ENCODE peak calls at places on chromosome 21, in four cellular contexts. T is breast epithelium, G is RWPE1, K is HL-60. M is an unnamed sample.

GRCh38 chr21:31915566-31915965 is 42.7 kb downstream of the HUNK start:
- DNase-seq in T (no peak), G (no peak), K (no peak), M (no peak)

GRCh38 chr21:43005635-43006034 is 31.3 kb downstream of the PKNOX1 start:
- DNase-seq in T (no peak), G (no peak), K (no peak), M (no peak)

GRCh38 chr21:25961042-25961441 is 209.5 kb downstream of the APP start:
- DNase-seq in T (no peak), G (no peak), K (no peak), M (no peak)

GRCh38 chr21:25639167-25639921 is at the start of gene JAM2:
- DNase-seq in T (peak; percentile 23), G (no peak), K (no peak), M (no peak)

GRCh38 chr21:37849703-37850102 is 66.6 kb downstream of the KCNJ6 start:
- DNase-seq in T (no peak), G (peak; percentile 47), K (no peak), M (no peak)

GRCh38 chr21:43808832-43809251 is 19.5 kb downstream of the RRP1 start:
- DNase-seq in T (no peak), G (no peak), K (peak; percentile 44), M (no peak)

GRCh38 chr21:42426424-42426823 is 22.7 kb downstream of the UBASH3A start:
- DNase-seq in T (no peak), G (no peak), K (no peak), M (no peak)

GRCh38 chr21:14480601-14481000 is 65.5 kb downstream of the SAMSN1 start:
- DNase-seq in T (no peak), G (no peak), K (no peak), M (no peak)

GRCh38 chr21:43332872-43333300 is 94.0 kb downstream of the SIK1 start:
- DNase-seq in T (no peak), G (no peak), K (no peak), M (no peak)

GRCh38 chr21:39088831-39089380 is 94.3 kb downstream of the PSMG1 start:
- DNase-seq in T (no peak), G (peak; percentile 52), K (no peak), M (no peak)
- TF ChIP-seq CTCF in T (no peak), G (no peak), K (no peak), M (no peak)

GRCh38 chr21:18253252-18253651 is 8.6 kb downstream of the CHODL start:
- DNase-seq in T (no peak), G (no peak), K (no peak), M (no peak)

GRCh38 chr21:18251065-18251464 is 6.4 kb downstream of the CHODL start:
- DNase-seq in T (no peak), G (no peak), K (no peak), M (no peak)

GRCh38 chr21:18248171-18248570 is 3.5 kb downstream of the CHODL start:
- DNase-seq in T (no peak), G (no peak), K (no peak), M (no peak)

GRCh38 chr21:18252686-18253085 is 8.1 kb downstream of the CHODL start:
- DNase-seq in T (no peak), G (no peak), K (no peak), M (no peak)

GRCh38 chr21:18249542-18250152 is 5.0 kb downstream of the CHODL start:
- DNase-seq in T (no peak), G (no peak), K (no peak), M (no peak)
- TF ChIP-seq CTCF in T (no peak), G (no peak), K (no peak), M (no peak)

GRCh38 chr21:41282412-41282811 is 34.2 kb upstream of the FAM3B start:
- DNase-seq in T (no peak), G (no peak), K (no peak), M (no peak)

GRCh38 chr21:41280115-41280919 is 36.3 kb upstream of the FAM3B start:
- DNase-seq in T (no peak), G (no peak), K (no peak), M (no peak)

DNA sequence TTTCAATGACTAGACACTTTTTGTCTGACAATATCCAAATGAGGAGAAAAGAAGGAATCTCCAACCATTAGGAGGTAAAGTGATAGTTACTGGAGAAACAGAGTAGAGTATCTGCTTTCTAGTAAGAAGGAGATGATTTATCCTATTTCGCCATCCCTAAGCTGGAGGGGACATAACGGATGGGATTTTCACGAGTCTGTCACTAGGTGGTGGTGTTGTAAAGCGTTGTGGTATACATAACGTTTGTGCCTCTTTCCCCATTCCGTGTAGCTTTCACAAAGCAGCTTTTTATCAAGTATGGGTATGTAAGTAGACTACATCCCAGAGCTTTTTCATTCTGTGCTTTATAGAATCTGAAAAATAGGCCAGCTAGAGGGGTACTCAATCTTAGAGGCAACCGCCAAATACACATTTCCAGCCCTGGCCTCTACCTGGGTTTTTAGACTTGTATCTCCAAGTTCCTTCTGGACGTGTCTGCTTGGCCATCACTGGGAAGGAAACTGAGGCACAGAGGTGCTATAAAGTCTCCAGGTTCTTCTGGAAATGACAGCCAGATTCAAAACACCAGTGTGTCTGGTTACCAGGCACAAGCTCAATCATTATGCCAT is 33.3 kb upstream of the FAM3B start:
- DNase-seq in T (peak; percentile 56), G (peak; percentile 80), K (peak; percentile 71), M (peak; percentile 56)
- TF ChIP-seq CTCF in T (peak; percentile 73), G (peak; percentile 79), K (peak; percentile 77), M (peak; percentile 42)

GRCh38 chr21:34180826-34181359 is 107.5 kb downstream of the MRPS6 start:
- DNase-seq in T (no peak), G (no peak), K (no peak), M (no peak)
- TF ChIP-seq CTCF in T (no peak), G (no peak), K (no peak), M (no peak)

GRCh38 chr21:18369115-18369514 is 34.5 kb downstream of the TMPRSS15 start:
- DNase-seq in T (no peak), G (no peak), K (no peak), M (no peak)
- TF ChIP-seq CTCF in T (no peak), G (no peak), K (peak; percentile 8), M (no peak)

DNA sequence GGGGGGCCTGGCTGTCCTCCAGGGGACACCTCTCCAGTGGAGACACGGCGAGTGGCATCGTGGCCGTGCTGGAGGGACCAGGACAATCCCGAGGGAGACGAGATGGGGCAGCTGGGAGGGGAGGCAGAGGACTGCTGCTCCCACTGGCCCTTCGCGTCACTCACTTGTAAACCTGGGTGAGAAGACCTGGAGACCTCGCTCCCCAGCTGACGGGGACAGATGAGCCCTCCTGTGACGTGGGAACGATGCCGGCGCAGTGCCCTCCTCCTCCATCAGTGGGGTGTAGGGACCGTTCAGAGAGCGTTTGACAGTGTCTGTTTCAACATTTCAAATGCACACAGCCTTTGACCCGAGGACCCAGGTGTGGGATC is 4.6 kb downstream of the SPATC1L start:
- DNase-seq in T (peak; percentile 16), G (no peak), K (no peak), M (no peak)
- TF ChIP-seq CTCF in T (no peak), G (no peak), K (no peak), M (no peak)

GRCh38 chr21:23452384-23453083 is 2154.7 kb downstream of the MRPL39 start:
- DNase-seq in T (no peak), G (no peak), K (peak; percentile 9), M (no peak)
- TF ChIP-seq CTCF in T (no peak), G (peak; percentile 7), K (no peak), M (no peak)

GRCh38 chr21:45150630-45151265 is 76.4 kb downstream of the ADARB1 start:
- DNase-seq in T (peak; percentile 16), G (no peak), K (no peak), M (no peak)

GRCh38 chr21:45153358-45154318 is 79.3 kb downstream of the ADARB1 start:
- DNase-seq in T (peak; percentile 14), G (no peak), K (peak; percentile 59), M (no peak)

GRCh38 chr21:45154511-45155508 is 80.4 kb downstream of the ADARB1 start:
- DNase-seq in T (peak; percentile 8), G (no peak), K (no peak), M (no peak)

GRCh38 chr21:45151484-45152115 is 77.2 kb downstream of the ADARB1 start:
- DNase-seq in T (peak; percentile 44), G (no peak), K (peak; percentile 28), M (no peak)

DNA sequence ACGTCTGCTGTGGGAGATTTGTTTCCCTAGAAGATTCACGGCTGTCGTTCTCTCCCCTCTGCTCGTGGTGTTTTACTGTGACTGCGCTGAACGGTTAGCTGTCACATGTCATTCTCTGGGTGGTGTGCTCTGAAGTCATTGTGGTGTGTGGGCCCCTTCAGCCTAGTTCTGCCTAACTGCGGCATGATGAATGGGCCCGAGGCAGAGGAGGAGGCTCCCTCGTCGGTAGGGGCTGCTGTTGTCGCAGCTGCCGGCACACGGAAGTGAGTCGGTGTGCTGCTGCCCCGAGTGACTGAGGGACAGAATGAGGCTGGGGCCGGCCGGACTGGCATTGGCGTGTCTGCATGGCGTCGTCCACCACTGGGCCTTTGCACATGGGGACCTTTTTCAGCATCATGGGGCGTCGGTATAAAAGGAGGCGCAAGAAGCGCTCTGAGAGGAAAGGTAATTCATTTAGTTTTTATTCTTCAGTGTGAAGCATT is 77.9 kb downstream of the ADARB1 start:
- DNase-seq in T (peak; percentile 16), G (no peak), K (peak; percentile 93), M (no peak)
- TF ChIP-seq CTCF in T (no peak), G (no peak), K (peak; percentile 66), M (no peak)

M was measured in Calu3.